ENCODE peak calls at places on chromosomes 4 and X, in eight cellular contexts. P is IMR-90, M is endothelial cell of umbilical vein, X is A549, R is ovary, J is body of pancreas, D is prostate gland, V is uterus. B is an unnamed sample.

GRCh38 chrX:22060451-22060940 is 28.4 kb downstream of the PHEX start:
- DNase-seq in P (peak; percentile 55), M (peak; percentile 6), X (peak; percentile 16), R (no peak), J (no peak), D (no peak), V (no peak), B (no peak)

GRCh38 chr4:94525993-94526740 is 74.4 kb downstream of the PDLIM5 start:
- DNase-seq in P (peak; percentile 43), M (peak; percentile 57), X (no peak), R (no peak), J (no peak), D (no peak), V (no peak), B (no peak)

GRCh38 chr4:20773144-20773997 is 73.1 kb downstream of the PACRGL start:
- DNase-seq in P (peak; percentile 54), M (peak; percentile 81), X (peak; percentile 38), R (no peak), J (peak; percentile 45), D (peak; percentile 60), V (peak; percentile 22), B (no peak)

GRCh38 chrX:132958086-132958703 is at the start of gene HS6ST2:
- DNase-seq in P (no peak), M (peak; percentile 1), X (no peak), R (peak; percentile 43), J (peak; percentile 31), D (no peak), V (peak; percentile 19), B (no peak)

GRCh38 chr4:133320576-133321170 is 171.6 kb downstream of the PCDH10 start:
- DNase-seq in P (peak; percentile 3), M (peak; percentile 51), X (peak; percentile 29), R (no peak), J (no peak), D (no peak), V (no peak), B (no peak)

GRCh38 chr4:166956484-166956883 is 277.8 kb downstream of the SPOCK3 start:
- DNase-seq in P (no peak), M (no peak), X (no peak), R (no peak), J (no peak), D (no peak), V (no peak), B (no peak)

GRCh38 chrX:48470833-48471118 is 716 bp upstream of the SLC38A5 start:
- DNase-seq in P (no peak), M (no peak), X (no peak), R (no peak), J (no peak), D (no peak), V (no peak), B (no peak)

GRCh38 chr4:153763404-153763803 is 3.6 kb upstream of the RNF175 start:
- DNase-seq in P (no peak), M (no peak), X (no peak), R (no peak), J (no peak), D (no peak), V (no peak), B (no peak)

GRCh38 chr4:81021995-81022394 is 8.5 kb upstream of the BMP3 start:
- DNase-seq in P (no peak), M (no peak), X (no peak), R (no peak), J (no peak), D (no peak), V (no peak), B (no peak)

GRCh38 chrX:1421433-1422134 is 29.7 kb upstream of the SLC25A6 start:
- DNase-seq in P (no peak), M (no peak), X (peak; percentile 64), R (no peak), J (no peak), D (no peak), V (no peak), B (no peak)

GRCh38 chr4:153904011-153904410 is 115.1 kb upstream of the SFRP2 start:
- DNase-seq in P (no peak), M (no peak), X (no peak), R (no peak), J (no peak), D (no peak), V (no peak), B (no peak)

GRCh38 chr4:97013309-97014106 is 1129.8 kb downstream of the STPG2 start:
- DNase-seq in P (no peak), M (no peak), X (no peak), R (no peak), J (no peak), D (no peak), V (no peak), B (no peak)

GRCh38 chr4:677431-678293 is 3.3 kb downstream of the MYL5 start:
- DNase-seq in P (no peak), M (no peak), X (no peak), R (no peak), J (no peak), D (peak; percentile 61), V (no peak), B (peak; percentile 49)

GRCh38 chr4:98510757-98511517 is 147.5 kb downstream of the TSPAN5 start:
- DNase-seq in P (peak; percentile 88), M (no peak), X (no peak), R (no peak), J (no peak), D (no peak), V (no peak), B (no peak)

GRCh38 chr4:41141910-41142309 is 72.4 kb downstream of the APBB2 start:
- DNase-seq in P (peak; percentile 86), M (peak; percentile 95), X (peak; percentile 19), R (no peak), J (no peak), D (no peak), V (no peak), B (no peak)

DNA sequence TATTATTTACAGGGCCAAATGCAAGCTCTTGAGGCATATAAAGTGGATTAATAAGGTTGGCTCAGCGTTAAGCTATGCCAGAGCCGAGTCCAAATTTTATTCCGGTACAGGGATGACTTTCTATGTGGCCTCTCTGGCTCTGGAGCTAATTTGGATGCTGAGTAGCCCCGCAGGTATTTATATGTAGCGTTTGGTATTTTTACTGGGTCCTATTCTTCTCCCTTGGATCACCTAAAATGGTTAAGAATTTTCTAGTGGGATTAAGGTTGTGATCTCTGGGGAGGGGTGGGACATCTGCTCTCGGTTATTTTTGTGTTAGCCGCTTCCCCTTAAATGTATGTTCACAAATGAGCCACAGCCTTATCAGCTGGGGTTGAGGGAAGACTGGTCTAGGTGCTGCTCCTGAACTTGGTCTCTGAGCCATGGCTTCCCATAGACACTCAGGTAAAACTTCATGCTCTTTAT is 49.4 kb downstream of the FHL1 start:
- DNase-seq in P (no peak), M (no peak), X (no peak), R (no peak), J (no peak), D (no peak), V (no peak), B (no peak)
- TF ChIP-seq POLR2A in P (no peak), M (no peak), X (no peak), R (no peak), J (no peak), D (no peak), V (no peak), B (peak; percentile 76)

DNA sequence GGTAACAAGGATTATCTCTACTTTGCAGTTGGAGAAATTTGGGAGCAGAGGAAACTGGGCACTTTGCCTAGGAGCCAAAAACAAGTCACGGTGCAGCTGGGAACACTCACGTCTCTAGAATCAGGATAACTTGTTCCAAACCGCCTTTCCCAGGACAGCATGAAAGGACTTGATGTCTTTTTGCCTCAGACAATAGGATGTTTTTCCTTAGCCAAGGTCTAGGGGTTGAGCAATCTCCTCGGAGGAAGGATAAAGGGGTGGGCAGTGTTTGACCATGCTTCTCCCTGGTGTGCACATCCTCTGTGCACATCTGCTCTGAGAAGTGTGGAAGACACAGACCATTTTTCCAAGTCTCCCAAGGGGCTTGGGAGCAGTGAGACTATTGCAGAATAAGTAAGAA is 1.7 kb upstream of the SPARCL1 start:
- DNase-seq in P (peak; percentile 27), M (peak; percentile 55), X (no peak), R (peak; percentile 81), J (peak; percentile 44), D (peak; percentile 79), V (peak; percentile 88), B (peak; percentile 65)
- TF ChIP-seq POLR2A in P (no peak), M (no peak), X (no peak), R (no peak), J (no peak), D (no peak), V (peak; percentile 75), B (peak; percentile 38)

GRCh38 chr4:186227744-186228513 is 622 bp downstream of the KLKB1 start:
- DNase-seq in P (no peak), M (no peak), X (no peak), R (no peak), J (no peak), D (no peak), V (no peak), B (no peak)

GRCh38 chr4:186225848-186226247 is 1.5 kb upstream of the KLKB1 start:
- DNase-seq in P (no peak), M (no peak), X (no peak), R (no peak), J (no peak), D (no peak), V (no peak), B (no peak)

GRCh38 chr4:186226521-186227189 is 652 bp upstream of the KLKB1 start:
- DNase-seq in P (no peak), M (no peak), X (no peak), R (no peak), J (no peak), D (no peak), V (no peak), B (no peak)

GRCh38 chr4:186228514-186228894 is 1.2 kb downstream of the KLKB1 start:
- DNase-seq in P (no peak), M (no peak), X (no peak), R (no peak), J (no peak), D (no peak), V (no peak), B (no peak)

GRCh38 chr4:186227221-186227620 is at the start of gene KLKB1:
- DNase-seq in P (no peak), M (peak; percentile 15), X (no peak), R (no peak), J (no peak), D (peak; percentile 19), V (no peak), B (no peak)
- TF ChIP-seq POLR2A in P (no peak), M (no peak), X (no peak), R (no peak), J (no peak), D (no peak), V (no peak), B (no peak)

GRCh38 chr4:8270912-8271815 is 1.6 kb downstream of the HTRA3 start:
- DNase-seq in P (no peak), M (no peak), X (no peak), R (no peak), J (no peak), D (no peak), V (no peak), B (no peak)

GRCh38 chr4:8270418-8270771 is 841 bp downstream of the HTRA3 start:
- DNase-seq in P (no peak), M (no peak), X (no peak), R (no peak), J (no peak), D (no peak), V (no peak), B (no peak)

GRCh38 chr4:8268211-8268610 is 1.3 kb upstream of the HTRA3 start:
- DNase-seq in P (no peak), M (no peak), X (no peak), R (no peak), J (no peak), D (no peak), V (no peak), B (no peak)

GRCh38 chr4:8268901-8269534 is 536 bp upstream of the HTRA3 start:
- DNase-seq in P (no peak), M (no peak), X (no peak), R (peak; percentile 35), J (no peak), D (no peak), V (no peak), B (no peak)

GRCh38 chr4:8269535-8270417 is at the start of gene HTRA3:
- DNase-seq in P (peak; percentile 31), M (peak; percentile 51), X (no peak), R (peak; percentile 77), J (no peak), D (no peak), V (peak; percentile 79), B (no peak)
- TF ChIP-seq POLR2A in P (peak; percentile 65), M (peak; percentile 75), X (peak; percentile 45), R (peak; percentile 81), J (no peak), D (no peak), V (peak; percentile 90), B (peak; percentile 73)